ENCODE peak calls at places on chromosome 6, in five cellular contexts. M is A549, J is IMR-90, P is stomach, L is kidney. I is an unnamed sample.

GRCh38 chr6:137351890-137352289 is 132.7 kb upstream of the IFNGR1 start:
- DNase-seq in M (peak), J (peak), P (no peak), L (no peak), I (no peak)

GRCh38 chr6:9195322-9195721 is 760.0 kb upstream of the SLC35B3 start:
- DNase-seq in M (no peak), J (no peak), P (no peak), L (no peak), I (no peak)

GRCh38 chr6:111588366-111588765 is 17.3 kb downstream of the TRAF3IP2 start:
- DNase-seq in M (no peak), J (no peak), P (no peak), L (no peak), I (no peak)

GRCh38 chr6:88870728-88871330 is 92.6 kb downstream of the RNGTT start:
- DNase-seq in M (peak), J (peak), P (no peak), L (no peak), I (peak)

GRCh38 chr6:166253277-166254229 is 54.6 kb downstream of the PRR18 start:
- DNase-seq in M (no peak), J (no peak), P (no peak), L (no peak), I (no peak)

GRCh38 chr6:99838607-99839006 is 155.4 kb downstream of the MCHR2 start:
- DNase-seq in M (peak), J (no peak), P (no peak), L (no peak), I (no peak)

GRCh38 chr6:116596815-116597214 is 19.5 kb upstream of the RSPH4A start:
- DNase-seq in M (peak), J (peak), P (no peak), L (no peak), I (no peak)

GRCh38 chr6:24719125-24719931 is at the start of gene C6orf62:
- DNase-seq in M (no peak), J (peak), P (peak), L (peak), I (peak)

GRCh38 chr6:45741437-45742166 is 274.1 kb downstream of the CLIC5 start:
- DNase-seq in M (no peak), J (peak), P (peak), L (no peak), I (peak)

GRCh38 chr6:45654673-45655072 is 276.9 kb upstream of the SUPT3H start:
- DNase-seq in M (no peak), J (peak), P (no peak), L (no peak), I (no peak)

GRCh38 chr6:89260832-89261231 is 43.7 kb upstream of the GABRR1 start:
- DNase-seq in M (no peak), J (no peak), P (no peak), L (no peak), I (peak)

GRCh38 chr6:167782698-167783517 is 43.8 kb upstream of the AFDN start:
- DNase-seq in M (no peak), J (no peak), P (no peak), L (no peak), I (no peak)

GRCh38 chr6:33820243-33820642 is 16.4 kb upstream of the MLN start:
- DNase-seq in M (no peak), J (no peak), P (no peak), L (peak), I (no peak)

GRCh38 chr6:120764312-120764711 is 570.0 kb downstream of the TBC1D32 start:
- DNase-seq in M (no peak), J (no peak), P (no peak), L (no peak), I (no peak)

GRCh38 chr6:13413906-13414555 is 73.4 kb downstream of the GFOD1 start:
- DNase-seq in M (no peak), J (peak), P (no peak), L (no peak), I (no peak)

GRCh38 chr6:9646346-9647042 is 768.4 kb downstream of the TFAP2A start:
- DNase-seq in M (no peak), J (peak), P (no peak), L (no peak), I (no peak)

GRCh38 chr6:151141685-151142084 is 98.1 kb upstream of the AKAP12 start:
- DNase-seq in M (peak), J (no peak), P (no peak), L (no peak), I (no peak)

GRCh38 chr6:143536461-143536865 is 24.9 kb upstream of the FUCA2 start:
- DNase-seq in M (peak), J (peak), P (peak), L (peak), I (peak)

GRCh38 chr6:79671605-79672266 is 40.6 kb downstream of the SH3BGRL2 start:
- DNase-seq in M (peak), J (peak), P (peak), L (peak), I (no peak)

GRCh38 chr6:11341867-11342266 is 109.4 kb upstream of the NEDD9 start:
- DNase-seq in M (no peak), J (peak), P (no peak), L (no peak), I (no peak)

GRCh38 chr6:129670634-129671033 is 39.3 kb downstream of the ARHGAP18 start:
- DNase-seq in M (no peak), J (no peak), P (no peak), L (no peak), I (no peak)
- TF ChIP-seq CTCF in M (no peak), J (no peak), P (no peak), L (no peak), I (no peak)

DNA sequence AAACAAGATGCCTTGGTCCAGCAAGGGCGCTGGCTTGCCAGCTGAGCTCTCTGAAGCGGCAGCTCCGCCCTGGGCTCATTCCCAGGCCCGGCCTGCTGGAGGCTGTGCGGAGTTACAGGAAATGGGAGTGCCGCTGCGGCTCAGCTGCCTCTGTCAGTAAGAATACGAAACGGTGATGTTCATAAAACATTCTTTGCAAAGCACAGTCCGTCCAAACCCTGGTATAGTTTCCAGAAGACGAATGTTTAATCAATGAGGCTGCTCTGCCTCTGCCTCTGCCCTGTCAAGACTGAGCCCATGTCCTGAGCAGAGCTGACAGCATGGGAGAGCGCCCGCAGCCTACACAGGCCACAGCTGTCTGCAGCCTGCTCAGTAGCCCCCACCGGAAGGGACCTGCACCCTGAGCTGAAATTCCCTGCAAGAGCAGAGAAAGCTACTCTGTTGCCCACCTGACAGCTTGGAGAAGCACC is 153.3 kb upstream of the SNX9 start:
- DNase-seq in M (peak), J (peak), P (peak), L (peak), I (no peak)
- TF ChIP-seq CTCF in M (no peak), J (peak), P (no peak), L (no peak), I (no peak)

GRCh38 chr6:82840571-82840970 is 225.1 kb downstream of the UBE3D start:
- DNase-seq in M (no peak), J (peak), P (no peak), L (no peak), I (no peak)
- TF ChIP-seq CTCF in M (no peak), J (no peak), P (no peak), L (no peak), I (no peak)

GRCh38 chr6:84340422-84340821 is 113.0 kb upstream of the CEP162 start:
- DNase-seq in M (no peak), J (no peak), P (no peak), L (no peak), I (no peak)
- TF ChIP-seq CTCF in M (no peak), J (no peak), P (no peak), L (no peak), I (no peak)

GRCh38 chr6:82249381-82250253 is 2.1 kb upstream of the IBTK start:
- DNase-seq in M (no peak), J (no peak), P (no peak), L (no peak), I (no peak)

GRCh38 chr6:82246802-82247633 is 526 bp downstream of the IBTK start:
- DNase-seq in M (peak), J (peak), P (peak), L (no peak), I (no peak)

GRCh38 chr6:82247634-82248232 is at the start of gene IBTK:
- DNase-seq in M (peak), J (peak), P (peak), L (peak), I (peak)

GRCh38 chr6:82248233-82248735 is 740 bp upstream of the IBTK start:
- DNase-seq in M (peak), J (peak), P (peak), L (no peak), I (peak)

DNA sequence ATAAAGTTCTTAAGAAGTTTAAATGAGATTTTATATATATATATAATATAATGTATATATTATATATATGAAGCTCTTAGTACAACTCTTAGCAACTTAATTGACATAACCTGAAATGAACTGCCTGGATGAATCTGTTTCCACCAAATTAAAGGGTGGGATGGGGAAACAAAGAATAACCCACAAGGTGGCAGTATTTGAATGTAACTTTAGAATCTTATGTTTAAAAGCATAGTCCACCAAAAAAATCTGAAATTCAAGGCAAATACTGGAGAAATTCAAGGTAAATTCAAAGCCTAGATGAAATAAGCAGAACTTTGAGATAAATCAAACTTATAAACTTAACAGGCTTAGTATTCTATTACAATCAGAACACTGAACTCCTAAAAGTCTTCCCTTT is 4.4 kb upstream of the IBTK start:
- DNase-seq in M (peak), J (peak), P (no peak), L (no peak), I (peak)
- TF ChIP-seq CTCF in M (peak), J (peak), P (no peak), L (peak), I (peak)

DNA sequence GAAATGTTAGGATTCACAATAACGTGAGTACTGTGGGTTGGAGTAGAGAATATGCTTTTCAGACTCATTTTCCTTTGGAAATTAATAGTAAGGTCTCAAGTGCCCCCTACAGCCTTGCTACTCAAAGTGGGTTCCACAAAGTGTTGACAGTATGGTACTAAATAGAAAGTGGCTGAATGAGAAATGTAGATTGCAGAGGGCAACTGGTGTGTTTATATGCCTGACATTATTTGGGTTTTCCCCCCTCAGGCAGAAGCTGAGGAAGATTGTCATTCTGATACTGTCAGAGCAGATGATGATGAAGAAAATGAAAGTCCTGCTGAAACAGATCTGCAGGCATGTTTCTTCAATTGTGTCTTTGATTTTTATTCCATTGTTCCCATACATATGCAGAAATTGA is 5.6 kb downstream of the FBXO9 start:
- DNase-seq in M (no peak), J (no peak), P (no peak), L (no peak), I (peak)
- TF ChIP-seq CTCF in M (no peak), J (peak), P (no peak), L (no peak), I (no peak)

DNA sequence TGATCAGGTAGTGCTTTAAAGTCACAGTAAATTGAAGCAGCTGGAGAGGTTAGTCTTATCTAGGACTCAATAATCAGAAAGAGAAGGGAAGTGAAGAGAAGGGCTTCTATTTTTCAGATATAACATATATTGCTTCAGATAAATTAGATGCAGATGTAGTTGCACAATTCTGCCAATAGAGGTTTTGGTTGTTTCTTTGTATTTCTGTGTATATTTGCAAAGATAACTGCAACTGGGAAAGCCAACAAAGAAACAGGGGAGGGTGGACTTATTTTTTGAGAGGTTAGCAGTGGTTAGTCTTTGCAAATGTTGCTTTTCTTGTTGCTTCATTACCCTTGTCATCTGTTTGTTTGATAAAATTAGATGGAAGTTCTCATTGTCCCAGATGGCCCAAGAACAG is 106.6 kb downstream of the ADGRG6 start:
- DNase-seq in M (no peak), J (no peak), P (no peak), L (no peak), I (no peak)
- TF ChIP-seq CTCF in M (no peak), J (no peak), P (no peak), L (no peak), I (no peak)

DNA sequence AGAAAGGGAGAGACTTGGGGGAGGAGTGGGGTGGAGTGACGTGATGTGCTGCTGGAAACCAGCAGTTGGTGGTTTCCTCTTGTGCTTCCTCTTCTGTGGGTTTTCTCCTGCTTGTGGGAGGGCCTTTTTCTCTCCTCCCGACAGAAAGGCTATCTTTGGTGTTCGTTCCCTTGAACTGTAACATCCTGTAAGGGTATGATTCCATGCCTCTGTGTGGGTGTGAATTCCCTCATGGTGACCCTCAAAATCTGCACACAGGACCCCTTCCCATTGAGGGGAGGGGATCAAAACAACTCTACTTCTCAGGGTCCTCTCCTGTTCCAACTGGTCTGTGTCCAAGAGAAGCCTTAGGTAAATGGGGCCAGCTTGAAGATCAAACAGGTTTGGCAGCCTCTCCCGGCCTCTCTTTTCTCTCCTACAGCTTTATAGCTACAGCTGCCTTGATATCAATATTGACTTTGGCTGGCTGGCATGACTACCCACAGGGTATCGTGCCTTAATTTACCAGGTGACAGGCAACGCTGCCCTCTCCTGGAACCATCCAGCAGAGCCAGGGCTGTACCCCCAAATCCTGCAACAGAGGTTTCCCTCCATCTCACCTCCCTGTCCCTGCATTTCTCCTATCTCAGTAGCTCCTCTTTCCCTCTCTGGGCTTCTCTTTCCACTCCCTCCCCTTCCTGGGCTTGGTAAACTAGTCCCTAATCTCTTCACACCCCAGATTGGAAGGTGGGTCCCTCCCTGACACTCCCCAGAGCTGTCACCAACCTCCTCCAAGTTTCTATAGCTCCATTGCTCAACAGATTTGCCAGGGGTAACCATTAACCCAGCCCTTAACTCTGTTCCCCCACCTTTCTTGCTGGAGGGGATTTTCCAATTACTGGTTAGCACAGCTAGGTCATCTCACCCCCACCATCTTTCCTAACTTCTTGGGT is 1.5 kb upstream of the MSH5 start:
- DNase-seq in M (peak), J (peak), P (peak), L (peak), I (peak)
- TF ChIP-seq CTCF in M (no peak), J (peak), P (no peak), L (no peak), I (peak)

DNA sequence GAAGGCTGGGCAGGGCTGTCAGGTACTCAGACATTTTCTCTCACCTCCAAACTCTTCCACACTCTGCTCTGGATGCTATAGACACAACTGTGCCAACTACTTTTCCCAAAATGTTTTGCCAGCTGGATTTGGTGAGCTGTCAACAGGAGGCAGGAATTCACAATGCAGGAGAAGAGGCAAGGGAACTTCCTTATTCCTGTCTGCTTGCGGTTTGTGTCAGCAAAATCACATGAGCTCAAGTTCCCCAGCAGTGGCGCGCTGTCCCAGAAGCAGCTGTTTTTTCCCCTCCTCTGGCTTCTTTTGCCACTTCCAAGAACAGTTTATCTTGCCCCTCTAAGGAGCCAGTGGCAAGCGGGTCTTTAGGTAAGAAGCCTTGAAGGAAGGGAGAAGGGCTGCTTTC is 608.2 kb downstream of the PRKN start:
- DNase-seq in M (no peak), J (no peak), P (no peak), L (no peak), I (no peak)
- TF ChIP-seq CTCF in M (no peak), J (no peak), P (no peak), L (peak), I (no peak)

GRCh38 chr6:69801711-69802110 is 4.9 kb upstream of the LMBRD1 start:
- DNase-seq in M (no peak), J (no peak), P (no peak), L (no peak), I (no peak)

GRCh38 chr6:69796627-69797390 is at the start of gene LMBRD1:
- DNase-seq in M (peak), J (peak), P (peak), L (peak), I (peak)

GRCh38 chr6:69796081-69796626 is 656 bp downstream of the LMBRD1 start:
- DNase-seq in M (peak), J (peak), P (peak), L (no peak), I (peak)

GRCh38 chr6:69802995-69803394 is 6.2 kb upstream of the LMBRD1 start:
- DNase-seq in M (no peak), J (no peak), P (no peak), L (no peak), I (no peak)

GRCh38 chr6:69801225-69801624 is 4.4 kb upstream of the LMBRD1 start:
- DNase-seq in M (no peak), J (no peak), P (no peak), L (no peak), I (no peak)
- TF ChIP-seq CTCF in M (no peak), J (no peak), P (no peak), L (no peak), I (no peak)